ENCODE peak calls at places on chromosome 18, in ten cellular contexts. G is heart right ventricle, D is fibroblast of mammary gland, Q is endothelial cell of umbilical vein, U is uterus, A is cardiac fibroblast, E is psoas muscle, S is choroid plexus epithelial cell, R is tibial nerve, F is adrenal gland. X is an unnamed sample.

GRCh38 chr18:2857491-2858063 is 10.8 kb downstream of the EMILIN2 start:
- DNase-seq in U (peak), Q (no peak), D (peak), E (peak), F (peak), G (peak), A (peak), R (peak), S (peak), X (peak)

GRCh38 chr18:73617981-73618380 is 529.7 kb downstream of the FBXO15 start:
- DNase-seq in G (no peak), S (no peak), A (no peak), R (no peak), U (no peak), F (no peak), E (no peak), Q (no peak), D (peak), X (no peak)

GRCh38 chr18:54378057-54378456 is 20.4 kb downstream of the C18orf54 start:
- DNase-seq in D (no peak), A (no peak), F (no peak), Q (no peak), R (no peak), G (no peak), E (no peak), S (no peak), U (no peak), X (no peak)

GRCh38 chr18:10402876-10403559 is 51.4 kb upstream of the APCDD1 start:
- DNase-seq in E (no peak), F (no peak), A (no peak), R (no peak), S (no peak), D (no peak), G (no peak), Q (no peak), U (no peak), X (no peak)

GRCh38 chr18:25281522-25281921 is 70.4 kb downstream of the ZNF521 start:
- DNase-seq in U (no peak), E (no peak), Q (no peak), A (no peak), R (no peak), F (no peak), G (no peak), D (no peak), S (no peak), X (no peak)

GRCh38 chr18:48402953-48403352 is 6.2 kb downstream of the ZBTB7C start:
- DNase-seq in G (no peak), A (no peak), U (no peak), S (no peak), F (no peak), R (no peak), Q (no peak), E (no peak), D (no peak), X (peak)

GRCh38 chr18:48826271-48826670 is 124.5 kb downstream of the SMAD7 start:
- DNase-seq in S (no peak), A (no peak), F (peak), Q (no peak), U (peak), R (no peak), D (no peak), E (peak), G (no peak), X (no peak)

GRCh38 chr18:54767094-54767493 is 61.2 kb upstream of the RAB27B start:
- DNase-seq in F (no peak), S (no peak), A (no peak), E (no peak), G (no peak), D (no peak), U (no peak), R (no peak), Q (no peak), X (no peak)

GRCh38 chr18:57366528-57367081 is 14.2 kb downstream of the ST8SIA3 start:
- DNase-seq in U (no peak), Q (no peak), G (no peak), D (no peak), A (no peak), F (no peak), R (no peak), S (no peak), E (no peak), X (no peak)

GRCh38 chr18:37665346-37665745 is 99.7 kb upstream of the CELF4 start:
- DNase-seq in Q (no peak), U (no peak), E (no peak), A (no peak), S (no peak), R (no peak), F (no peak), D (no peak), G (no peak), X (no peak)

GRCh38 chr18:62505669-62506494 is 16.9 kb upstream of the ZCCHC2 start:
- DNase-seq in G (no peak), Q (peak), A (peak), S (peak), E (no peak), F (no peak), R (no peak), D (no peak), U (no peak), X (peak)

GRCh38 chr18:58661423-58661822 is 9.8 kb upstream of the MALT1 start:
- DNase-seq in R (no peak), A (no peak), G (no peak), F (no peak), E (no peak), Q (no peak), D (no peak), U (no peak), S (peak), X (peak)

GRCh38 chr18:25181993-25182392 is 170.0 kb downstream of the ZNF521 start:
- DNase-seq in D (no peak), F (no peak), S (peak), E (no peak), U (no peak), G (no peak), R (no peak), A (no peak), Q (no peak), X (no peak)

GRCh38 chr18:74942319-74942910 is 266.5 kb downstream of the PTGR3 start:
- DNase-seq in Q (peak), R (no peak), S (no peak), G (no peak), A (peak), D (no peak), F (no peak), E (no peak), U (no peak), X (no peak)

GRCh38 chr18:67132919-67133318 is 383.6 kb downstream of the DSEL start:
- DNase-seq in E (no peak), F (no peak), D (no peak), A (no peak), R (no peak), G (no peak), Q (no peak), U (no peak), S (no peak), X (no peak)

GRCh38 chr18:66129248-66129647 is 378.4 kb downstream of the CDH7 start:
- DNase-seq in R (no peak), S (no peak), Q (no peak), F (no peak), E (no peak), U (no peak), G (no peak), A (no peak), D (no peak), X (no peak)

GRCh38 chr18:60404686-60405085 is 32.1 kb upstream of the MC4R start:
- DNase-seq in G (no peak), U (no peak), R (no peak), Q (no peak), E (no peak), S (no peak), D (no peak), F (no peak), A (no peak), X (no peak)

GRCh38 chr18:70328169-70328568 is 39.3 kb downstream of the SOCS6 start:
- DNase-seq in S (no peak), Q (no peak), A (no peak), F (no peak), E (no peak), R (no peak), D (no peak), G (no peak), U (no peak), X (no peak)

GRCh38 chr18:8969639-8970378 is 132.7 kb upstream of the NDUFV2 start:
- DNase-seq in E (no peak), A (peak), U (no peak), F (no peak), R (no peak), G (no peak), S (no peak), D (no peak), Q (no peak), X (peak)

GRCh38 chr18:5582849-5583667 is 39.3 kb upstream of the EPB41L3 start:
- DNase-seq in Q (peak), R (no peak), D (peak), G (no peak), F (peak), A (peak), U (no peak), E (no peak), S (peak), X (no peak)

GRCh38 chr18:76354348-76354747 is 140.7 kb downstream of the ZNF516 start:
- DNase-seq in D (peak), U (peak), F (no peak), A (peak), S (peak), R (no peak), E (no peak), G (no peak), Q (peak), X (peak)

GRCh38 chr18:27540126-27540525 is 355.0 kb upstream of the CHST9 start:
- DNase-seq in E (no peak), F (no peak), S (no peak), U (no peak), A (no peak), Q (no peak), G (no peak), R (no peak), D (no peak), X (no peak)

GRCh38 chr18:57209697-57210096 is 62.8 kb downstream of the BOD1L2 start:
- DNase-seq in A (no peak), U (no peak), R (no peak), F (no peak), D (no peak), G (no peak), S (no peak), Q (no peak), E (no peak), X (no peak)

GRCh38 chr18:22767653-22768052 is 165.5 kb upstream of the RBBP8 start:
- DNase-seq in S (no peak), F (no peak), D (no peak), E (no peak), Q (no peak), G (no peak), A (no peak), U (no peak), R (no peak), X (no peak)

GRCh38 chr18:22558945-22559385 is 141.2 kb upstream of the CTAGE1 start:
- DNase-seq in E (peak), S (peak), A (peak), F (peak), G (peak), Q (peak), D (peak), U (peak), R (peak), X (no peak)

GRCh38 chr18:9139400-9140039 is 2.9 kb downstream of the ANKRD12 start:
- DNase-seq in F (no peak), S (no peak), E (no peak), D (no peak), U (no peak), Q (peak), R (no peak), G (no peak), A (no peak), X (no peak)

GRCh38 chr18:24488824-24489493 is 28.5 kb downstream of the HRH4 start:
- DNase-seq in R (peak), E (no peak), A (peak), D (peak), Q (peak), F (no peak), S (peak), G (no peak), U (no peak), X (no peak)

GRCh38 chr18:44149706-44150105 is 531.0 kb upstream of the SETBP1 start:
- DNase-seq in E (no peak), Q (peak), D (peak), G (no peak), R (no peak), S (peak), F (no peak), U (no peak), A (peak), X (peak)

GRCh38 chr18:36899289-36899688 is 70.4 kb downstream of the KIAA1328 start:
- DNase-seq in F (no peak), R (no peak), D (peak), G (no peak), A (peak), U (no peak), Q (no peak), S (peak), E (no peak), X (peak)

GRCh38 chr18:10241571-10241970 is 212.9 kb upstream of the APCDD1 start:
- DNase-seq in F (no peak), D (no peak), U (no peak), G (no peak), A (no peak), Q (peak), R (no peak), E (no peak), S (no peak), X (no peak)

GRCh38 chr18:13725566-13726227 is 661 bp downstream of the FAM210A start:
- DNase-seq in R (no peak), G (no peak), A (peak), S (peak), D (peak), U (no peak), F (no peak), Q (peak), E (no peak), X (peak)

GRCh38 chr18:57542126-57542525 is 44.4 kb downstream of the FECH start:
- DNase-seq in U (no peak), R (no peak), G (no peak), Q (no peak), A (peak), F (no peak), S (peak), E (no peak), D (peak), X (peak)

GRCh38 chr18:76805221-76805620 is 17.1 kb upstream of the ZNF236 start:
- DNase-seq in D (peak), S (peak), U (no peak), R (no peak), A (peak), G (no peak), Q (peak), F (no peak), E (no peak), X (peak)

GRCh38 chr18:3104190-3105054 is 91.5 kb upstream of the LPIN2 start:
- DNase-seq in S (peak), D (peak), U (no peak), A (peak), R (no peak), E (no peak), G (no peak), F (no peak), Q (peak), X (peak)

GRCh38 chr18:46574000-46574739 is 82.8 kb downstream of the LOXHD1 start:
- DNase-seq in E (no peak), G (no peak), R (no peak), A (no peak), F (no peak), D (no peak), U (no peak), S (no peak), Q (no peak), X (no peak)
- H3K4me3 ChIP-seq in E (no peak), G (no peak), R (no peak), A (no peak), F (no peak), D (no peak), U (no peak), S (no peak), Q (no peak), X (no peak)

GRCh38 chr18:78673516-78674321 is 305.9 kb upstream of the SALL3 start:
- DNase-seq in G (no peak), A (no peak), S (no peak), E (peak), R (no peak), U (no peak), D (no peak), F (no peak), Q (no peak), X (no peak)

GRCh38 chr18:78676622-78677482 is 302.8 kb upstream of the SALL3 start:
- DNase-seq in R (no peak), D (no peak), A (no peak), G (no peak), U (no peak), E (peak), S (no peak), F (no peak), Q (no peak), X (no peak)

GRCh38 chr18:78672862-78673446 is 306.7 kb upstream of the SALL3 start:
- DNase-seq in A (no peak), G (no peak), S (no peak), U (no peak), D (no peak), F (no peak), R (no peak), E (peak), Q (no peak), X (no peak)

GRCh38 chr18:78677483-78678317 is 301.9 kb upstream of the SALL3 start:
- DNase-seq in U (no peak), S (no peak), D (no peak), R (no peak), E (peak), G (no peak), Q (no peak), A (no peak), F (no peak), X (no peak)

GRCh38 chr18:78675231-78675630 is 304.4 kb upstream of the SALL3 start:
- DNase-seq in R (no peak), A (no peak), S (no peak), Q (no peak), D (no peak), E (peak), G (no peak), F (no peak), U (no peak), X (no peak)
- TF ChIP-seq CTCF in R (no peak), A (no peak), S (no peak), Q (no peak), D (no peak), E (no peak), G (no peak), F (no peak), U (no peak), X (no peak)

GRCh38 chr18:79405019-79405780 is 9.5 kb downstream of the NFATC1 start:
- DNase-seq in A (no peak), G (no peak), E (peak), F (no peak), S (no peak), R (no peak), Q (no peak), D (no peak), U (no peak), X (no peak)
- H3K4me3 ChIP-seq in A (no peak), G (no peak), E (peak), F (no peak), S (no peak), R (no peak), Q (no peak), D (no peak), U (no peak), X (no peak)

GRCh38 chr18:31626409-31626808 is 34.7 kb downstream of the TTR start:
- DNase-seq in R (no peak), F (no peak), S (no peak), E (no peak), Q (no peak), D (no peak), U (no peak), A (no peak), G (no peak), X (no peak)
- TF ChIP-seq CTCF in R (no peak), F (no peak), S (no peak), E (no peak), Q (no peak), D (no peak), U (no peak), A (no peak), G (no peak), X (no peak)

DNA sequence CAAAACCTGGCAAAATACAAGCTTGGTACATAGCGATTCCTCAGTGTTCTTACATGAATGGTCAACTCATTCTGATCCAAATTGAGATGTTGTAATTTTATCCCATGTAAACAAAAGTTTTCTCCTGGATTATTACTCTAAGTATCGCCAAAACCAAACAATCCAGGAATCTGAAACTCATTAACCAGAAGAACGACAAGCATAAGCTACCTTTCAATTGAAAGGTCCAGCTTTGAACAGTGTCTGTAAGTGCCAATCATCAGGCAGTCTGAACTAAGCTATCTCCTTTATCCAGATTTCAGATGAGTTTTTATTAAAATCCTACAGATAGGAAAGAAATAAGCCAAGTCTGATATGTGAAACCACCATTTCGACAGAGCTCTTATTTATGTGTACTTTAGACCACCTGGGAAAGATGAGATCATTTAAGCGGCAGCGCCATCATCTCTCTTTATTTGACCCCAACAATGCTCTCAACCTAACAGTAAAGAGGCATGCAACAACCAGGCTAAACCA is 2.3 kb downstream of the MEX3C start:
- DNase-seq in S (peak), D (peak), R (no peak), F (no peak), U (no peak), G (no peak), E (no peak), Q (no peak), A (peak), X (no peak)
- H3K4me3 ChIP-seq in S (peak), D (peak), R (peak), F (no peak), U (peak), G (peak), E (peak), Q (peak), A (peak), X (peak)

DNA sequence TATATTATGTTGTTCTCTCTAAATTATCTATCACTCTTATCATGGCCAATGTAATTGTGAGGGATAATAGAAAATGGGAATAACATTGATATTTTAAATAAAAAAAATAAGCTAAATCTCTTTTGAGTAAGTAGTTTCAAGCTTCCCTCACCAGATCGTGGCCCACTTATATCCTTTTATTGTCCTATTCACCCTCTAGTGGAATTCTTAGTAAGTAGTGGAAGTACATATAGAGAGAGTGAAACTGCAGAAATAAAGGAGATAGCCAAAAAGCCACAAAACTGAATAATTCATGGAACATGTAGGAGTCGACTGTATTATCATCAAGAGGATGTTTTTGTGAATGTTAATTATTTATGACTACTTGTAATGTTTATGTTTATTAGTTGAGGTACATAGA is 66.1 kb upstream of the DTNA start:
- DNase-seq in E (no peak), R (no peak), D (peak), S (peak), Q (peak), F (no peak), U (no peak), G (no peak), A (peak), X (no peak)
- TF ChIP-seq CTCF in E (no peak), R (no peak), D (peak), S (peak), Q (no peak), F (no peak), U (peak), G (no peak), A (no peak), X (peak)

DNA sequence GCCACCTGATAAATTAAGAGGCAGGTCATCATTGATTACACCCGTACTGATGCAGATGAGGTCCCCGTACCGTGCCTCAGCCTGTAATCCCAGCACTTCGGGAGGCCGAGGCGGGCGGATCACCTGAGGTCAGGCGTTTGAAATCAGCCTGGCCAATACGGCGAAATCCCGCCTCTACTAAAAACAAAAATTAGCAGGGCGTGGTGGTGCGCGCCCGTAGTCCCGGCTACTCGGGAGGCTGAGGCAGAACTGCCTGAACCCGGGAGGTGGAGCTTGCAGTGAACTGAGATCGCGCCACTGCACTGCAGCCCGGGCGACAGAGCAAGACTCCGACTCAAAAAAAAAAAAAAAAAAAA is 683 bp upstream of the ENOSF1 start:
- DNase-seq in E (no peak), A (no peak), S (no peak), Q (no peak), G (no peak), R (no peak), F (no peak), D (no peak), U (no peak), X (no peak)
- H3K4me3 ChIP-seq in E (peak), A (peak), S (peak), Q (peak), G (peak), R (no peak), F (no peak), D (peak), U (peak), X (peak)

GRCh38 chr18:78659748-78660147 is 319.9 kb upstream of the SALL3 start:
- DNase-seq in G (no peak), R (no peak), A (no peak), S (no peak), D (no peak), F (no peak), E (no peak), U (no peak), Q (no peak), X (no peak)
- TF ChIP-seq CTCF in G (peak), R (peak), A (no peak), S (no peak), D (no peak), F (no peak), E (no peak), U (no peak), Q (no peak), X (no peak)

X was measured in foreskin fibroblast.